ENCODE peak calls at places on chromosomes 2 and 18, in ten cellular contexts. F is right cardiac atrium; O is stimulated activated CD8-positive, alpha-beta memory T cell treated with anti-CD3 and anti-CD28 coated beads, Interleukin-7, amount 100 ng/mL, for 48 hours; K is brain microvascular endothelial cell; U is myocyte; M is esophagus squamous epithelium; Q is endothelial cell; S is AG04450; G is stimulated activated CD4-positive, alpha-beta T cell treated with anti-CD3 and anti-CD28 coated beads, Interleukin-4, amount 100 ng/mL, for 24 hours; W is activated CD8-positive, alpha-beta memory T cell treated with anti-CD3 and anti-CD28 coated beads, Interleukin-2, amount 50 U/mL, for 4 hours. X is an unnamed sample.

GRCh38 chr18:39737869-39738268 is 2172.3 kb upstream of the CELF4 start:
- DNase-seq in O (no peak), G (no peak), F (no peak), S (no peak), W (no peak), K (no peak), U (no peak), M (no peak), Q (no peak), X (no peak)

GRCh38 chr2:71336802-71337201 is 5.2 kb downstream of the ZNF638 start:
- DNase-seq in Q (no peak), M (no peak), U (no peak), W (no peak), K (no peak), G (no peak), F (peak), S (no peak), O (no peak), X (no peak)

GRCh38 chr2:18345848-18346247 is 214.6 kb downstream of the RDH14 start:
- DNase-seq in G (no peak), S (peak), U (peak), K (no peak), W (no peak), Q (no peak), M (no peak), F (no peak), O (no peak), X (no peak)

GRCh38 chr2:70357076-70358071 is 55.5 kb upstream of the FAM136A start:
- DNase-seq in K (no peak), M (no peak), W (no peak), G (no peak), Q (no peak), U (peak), S (no peak), F (no peak), O (no peak), X (no peak)

GRCh38 chr2:9805435-9806297 is 37.6 kb upstream of the TAF1B start:
- DNase-seq in U (no peak), G (no peak), K (no peak), O (no peak), W (no peak), S (peak), M (no peak), F (no peak), Q (no peak), X (no peak)

GRCh38 chr2:167544602-167545001 is 656.3 kb downstream of the XIRP2 start:
- DNase-seq in O (no peak), W (no peak), Q (no peak), F (no peak), G (no peak), M (no peak), U (peak), K (no peak), S (no peak), X (no peak)

GRCh38 chr2:201952212-201952611 is 81.4 kb upstream of the FZD7 start:
- DNase-seq in Q (no peak), G (no peak), O (no peak), S (no peak), M (no peak), W (no peak), U (no peak), F (no peak), K (no peak), X (no peak)

GRCh38 chr2:10305715-10306114 is 3.0 kb downstream of the HPCAL1 start:
- DNase-seq in Q (peak), S (no peak), G (peak), M (no peak), F (no peak), W (peak), O (no peak), U (no peak), K (no peak), X (no peak)

GRCh38 chr2:68905116-68905515 is 33.9 kb upstream of the BMP10 start:
- DNase-seq in K (no peak), Q (no peak), M (no peak), G (no peak), O (no peak), F (no peak), U (no peak), S (no peak), W (no peak), X (no peak)

GRCh38 chr2:217943379-217944321 is 59.1 kb downstream of the TNS1 start:
- DNase-seq in U (peak), S (no peak), K (peak), Q (peak), G (no peak), W (no peak), F (peak), O (no peak), M (no peak), X (peak)

GRCh38 chr2:217868911-217869334 is 133.9 kb downstream of the TNS1 start:
- DNase-seq in M (no peak), F (no peak), U (peak), Q (no peak), W (no peak), O (no peak), S (no peak), G (no peak), K (no peak), X (no peak)

GRCh38 chr2:170052151-170052550 is 125.8 kb upstream of the MYO3B start:
- DNase-seq in Q (no peak), S (no peak), M (no peak), O (no peak), K (peak), W (no peak), G (no peak), F (no peak), U (no peak), X (no peak)

GRCh38 chr18:56333846-56334245 is 304.5 kb downstream of the TXNL1 start:
- DNase-seq in S (no peak), M (no peak), W (no peak), F (no peak), U (no peak), Q (no peak), K (no peak), O (no peak), G (no peak), X (no peak)

GRCh38 chr2:106107509-106108131 is 86.5 kb downstream of the UXS1 start:
- DNase-seq in F (no peak), K (peak), U (peak), O (no peak), S (no peak), W (peak), M (no peak), Q (no peak), G (peak), X (no peak)

GRCh38 chr2:236363878-236364277 is 99.7 kb upstream of the ASB18 start:
- DNase-seq in M (no peak), G (no peak), S (no peak), O (no peak), U (no peak), K (no peak), Q (no peak), F (no peak), W (no peak), X (no peak)

GRCh38 chr2:178177066-178177679 is 17.1 kb upstream of the OSBPL6 start:
- DNase-seq in F (no peak), O (no peak), U (peak), G (no peak), M (no peak), S (no peak), W (no peak), Q (no peak), K (peak), X (no peak)

GRCh38 chr2:146363731-146364130 is 1481.1 kb upstream of the ACVR2A start:
- DNase-seq in Q (no peak), G (no peak), M (no peak), K (no peak), F (no peak), U (no peak), S (no peak), O (no peak), W (no peak), X (no peak)

GRCh38 chr2:188984126-188984525 is 10.0 kb downstream of the COL3A1 start:
- DNase-seq in F (no peak), G (no peak), M (no peak), S (no peak), K (no peak), Q (no peak), O (no peak), W (no peak), U (peak), X (no peak)